ENCODE peak calls at places on chromosomes 11 and 22, in six cellular contexts. B is effector memory CD4-positive, alpha-beta T cell; Q is aorta; N is PC-9; T is SK-N-MC; S is suprapubic skin. X is an unnamed sample.

GRCh38 chr11:629237-629583 is 2.2 kb upstream of the SCT start:
- DNase-seq in S (no peak), N (no peak), B (no peak), T (no peak), Q (no peak), X (no peak)

GRCh38 chr22:47713880-47714452 is 951.5 kb downstream of the TBC1D22A start:
- DNase-seq in Q (no peak), T (no peak), B (no peak), N (no peak), S (no peak), X (no peak)

GRCh38 chr22:42340695-42341383 is 70.4 kb upstream of the TCF20 start:
- DNase-seq in B (no peak), Q (no peak), T (no peak), N (no peak), S (no peak), X (no peak)

GRCh38 chr11:57979532-57980079 is 44.1 kb upstream of the OR9Q1 start:
- DNase-seq in Q (no peak), S (no peak), B (no peak), T (no peak), N (no peak), X (no peak)

GRCh38 chr11:35785287-35786167 is 123.0 kb downstream of the TRIM44 start:
- DNase-seq in Q (no peak), S (no peak), B (no peak), T (no peak), N (no peak), X (no peak)

GRCh38 chr11:76602431-76602861 is 68.1 kb downstream of the LRRC32 start:
- DNase-seq in S (peak), B (no peak), Q (peak), T (no peak), N (no peak), X (no peak)

GRCh38 chr22:29268511-29269229 is 602 bp downstream of the EWSR1 start:
- DNase-seq in S (no peak), B (peak), Q (peak), N (peak), T (no peak), X (no peak)

GRCh38 chr22:38770257-38770949 is 14.6 kb upstream of the SUN2 start:
- DNase-seq in S (no peak), Q (no peak), N (no peak), B (no peak), T (no peak), X (no peak)

GRCh38 chr22:47107431-47107830 is 345.0 kb downstream of the TBC1D22A start:
- DNase-seq in T (no peak), N (no peak), Q (no peak), B (no peak), S (no peak), X (no peak)

GRCh38 chr11:37687130-37687529 is 1089.1 kb upstream of the RAG2 start:
- DNase-seq in B (no peak), T (no peak), N (no peak), Q (no peak), S (no peak), X (no peak)

GRCh38 chr11:35897019-35897418 is 46.8 kb upstream of the LDLRAD3 start:
- DNase-seq in B (no peak), N (no peak), S (no peak), T (no peak), Q (no peak), X (no peak)

GRCh38 chr11:70141490-70142014 is 61.5 kb upstream of the FADD start:
- DNase-seq in S (no peak), N (no peak), T (no peak), Q (no peak), B (no peak), X (no peak)

GRCh38 chr11:117931971-117932370 is 2.8 kb upstream of the TMPRSS13 start:
- DNase-seq in N (peak), B (no peak), Q (peak), T (no peak), S (no peak), X (no peak)

GRCh38 chr11:4095509-4096230 is 1.1 kb downstream of the RRM1 start:
- DNase-seq in B (no peak), S (no peak), N (no peak), Q (no peak), T (no peak), X (no peak)

GRCh38 chr11:13931356-13931755 is 31.2 kb upstream of the SPON1 start:
- DNase-seq in N (no peak), T (no peak), Q (no peak), S (no peak), B (no peak), X (no peak)

GRCh38 chr11:73760066-73760679 is 701 bp downstream of the RAB6A start:
- DNase-seq in B (no peak), Q (peak), N (peak), S (peak), T (no peak), X (no peak)

GRCh38 chr11:70104419-70104818 is 26.3 kb downstream of the ANO1 start:
- DNase-seq in Q (peak), S (no peak), T (no peak), N (no peak), B (no peak), X (no peak)

GRCh38 chr11:10856689-10857603 is 907 bp downstream of the ZBED5 start:
- DNase-seq in B (peak), S (peak), Q (no peak), N (peak), T (no peak), X (no peak)

GRCh38 chr22:20457506-20458240 is 20.0 kb upstream of the SCARF2 start:
- DNase-seq in S (no peak), N (no peak), T (no peak), Q (peak), B (no peak), X (no peak)

GRCh38 chr11:24592342-24592741 is 95.5 kb downstream of the LUZP2 start:
- DNase-seq in B (no peak), T (no peak), S (no peak), Q (no peak), N (no peak), X (no peak)

GRCh38 chr11:35420371-35420770 is 1.0 kb upstream of the SLC1A2 start:
- DNase-seq in B (no peak), N (no peak), T (no peak), Q (no peak), S (no peak), X (peak)

GRCh38 chr22:40498454-40499186 is 128.2 kb downstream of the SGSM3 start:
- DNase-seq in B (no peak), S (no peak), T (no peak), N (peak), Q (no peak), X (no peak)

GRCh38 chr11:6413791-6414231 is 5.1 kb downstream of the APBB1 start:
- DNase-seq in T (no peak), Q (no peak), S (no peak), N (no peak), B (no peak), X (no peak)

GRCh38 chr11:61256710-61257482 is 15.9 kb downstream of the PGA5 start:
- DNase-seq in S (no peak), B (no peak), N (no peak), T (no peak), Q (no peak), X (no peak)

GRCh38 chr11:131664246-131664645 is 293.8 kb downstream of the NTM start:
- DNase-seq in N (no peak), Q (no peak), T (no peak), B (no peak), S (no peak), X (no peak)
- H3K27ac ChIP-seq in N (no peak), Q (no peak), T (no peak), B (no peak), S (no peak), X (peak)

DNA sequence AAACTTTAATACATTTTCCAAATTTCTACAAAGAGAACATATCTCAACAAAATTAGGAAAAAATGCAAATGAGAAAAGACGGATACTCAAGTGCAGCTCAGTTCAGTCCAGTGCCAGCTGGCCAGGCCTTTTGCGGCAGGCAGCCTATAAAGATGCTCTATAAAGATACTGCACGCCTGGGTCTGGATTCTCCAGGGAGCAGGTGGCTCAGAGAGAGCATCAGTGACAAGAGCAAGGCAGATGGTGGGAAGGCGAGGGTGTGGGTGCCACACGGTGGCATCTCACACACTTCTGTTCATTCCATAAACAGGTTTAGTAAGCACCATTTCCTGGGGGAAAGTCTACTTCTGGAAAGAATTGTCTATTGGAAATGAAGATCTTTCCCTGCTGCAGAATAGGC is 18.1 kb upstream of the SCN3B start:
- DNase-seq in S (no peak), T (no peak), N (no peak), Q (no peak), B (no peak), X (no peak)
- H3K27ac ChIP-seq in S (no peak), T (no peak), N (no peak), Q (no peak), B (no peak), X (no peak)

GRCh38 chr11:31656051-31656450 is 146.5 kb downstream of the ELP4 start:
- DNase-seq in S (no peak), Q (no peak), T (no peak), B (no peak), N (no peak), X (no peak)
- H3K27ac ChIP-seq in S (no peak), Q (no peak), T (no peak), B (no peak), N (no peak), X (no peak)

GRCh38 chr22:30286813-30287625 is 2.3 kb downstream of the CASTOR1 start:
- DNase-seq in S (no peak), B (peak), T (no peak), Q (peak), N (peak), X (no peak)

GRCh38 chr22:30284172-30284571 is 5.1 kb downstream of the CASTOR1 start:
- DNase-seq in Q (no peak), S (no peak), T (no peak), B (no peak), N (no peak), X (no peak)

GRCh38 chr22:30286331-30286730 is 3.0 kb downstream of the CASTOR1 start:
- DNase-seq in Q (no peak), N (no peak), B (no peak), S (no peak), T (no peak), X (no peak)

GRCh38 chr22:30285846-30286200 is 3.5 kb downstream of the CASTOR1 start:
- DNase-seq in N (no peak), T (no peak), Q (no peak), S (no peak), B (no peak), X (no peak)

DNA sequence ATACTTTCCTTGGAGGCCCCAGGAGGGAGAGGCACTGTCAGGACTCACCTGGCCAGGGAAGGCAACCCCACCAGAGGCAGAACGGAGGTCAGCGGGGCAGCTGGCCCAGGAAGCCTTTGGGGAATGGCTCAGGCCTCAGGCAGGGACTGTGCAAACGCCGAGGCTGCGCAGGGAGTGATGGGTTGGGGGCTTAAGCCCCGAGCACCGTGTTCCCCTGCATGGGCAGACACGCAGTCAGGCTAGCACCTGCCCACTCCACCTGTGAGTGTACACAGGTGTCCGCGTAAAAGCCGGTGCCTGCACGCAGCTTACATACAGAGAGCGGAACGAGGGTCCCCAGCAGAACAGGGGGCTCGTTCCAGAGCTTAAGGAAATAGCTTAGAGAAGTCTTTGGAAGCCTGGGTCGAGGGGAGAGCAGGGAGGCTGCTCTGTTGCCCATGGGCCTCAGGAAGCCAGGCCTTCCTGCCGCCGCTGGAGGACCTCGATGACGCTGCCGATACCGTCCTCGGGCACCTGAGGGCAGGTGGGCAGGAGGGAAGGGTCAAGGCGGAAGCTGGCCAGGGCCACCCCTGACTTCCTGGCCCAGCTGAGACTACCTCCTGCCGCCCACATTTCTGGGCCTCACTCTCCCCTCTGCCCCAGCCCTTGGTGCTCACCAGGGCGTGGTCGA is 4.0 kb downstream of the CASTOR1 start:
- DNase-seq in T (no peak), B (no peak), S (no peak), N (no peak), Q (no peak), X (no peak)
- H3K27ac ChIP-seq in T (no peak), B (no peak), S (no peak), N (no peak), Q (no peak), X (no peak)

GRCh38 chr11:9253086-9253485 is 12.1 kb downstream of the DENND5A start:
- DNase-seq in T (no peak), Q (no peak), N (no peak), S (no peak), B (no peak), X (no peak)
- H3K27ac ChIP-seq in T (no peak), Q (no peak), N (no peak), S (no peak), B (no peak), X (peak)

DNA sequence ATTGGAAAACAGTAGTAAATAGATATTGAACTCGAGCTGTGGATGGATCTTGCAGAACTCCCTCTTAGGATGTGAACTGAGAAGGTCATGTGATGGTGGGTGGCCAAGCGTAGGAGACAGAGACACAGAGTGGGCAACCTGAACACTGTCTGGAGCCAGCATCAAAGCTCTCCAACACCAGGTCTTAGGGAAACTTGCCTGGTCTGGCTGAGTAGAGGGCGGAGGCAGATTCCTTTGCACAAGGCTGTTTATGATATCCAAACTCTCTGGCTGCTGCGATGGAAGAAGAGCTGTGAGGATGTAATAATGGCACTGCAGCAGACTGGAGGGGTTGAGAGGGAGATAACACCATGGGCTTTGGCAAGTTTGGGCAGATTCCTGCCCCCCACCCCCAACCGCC is 10.1 kb downstream of the NAV2 start:
- DNase-seq in S (no peak), B (no peak), N (no peak), Q (no peak), T (no peak), X (no peak)
- H3K27ac ChIP-seq in S (peak), B (peak), N (peak), Q (peak), T (no peak), X (peak)

DNA sequence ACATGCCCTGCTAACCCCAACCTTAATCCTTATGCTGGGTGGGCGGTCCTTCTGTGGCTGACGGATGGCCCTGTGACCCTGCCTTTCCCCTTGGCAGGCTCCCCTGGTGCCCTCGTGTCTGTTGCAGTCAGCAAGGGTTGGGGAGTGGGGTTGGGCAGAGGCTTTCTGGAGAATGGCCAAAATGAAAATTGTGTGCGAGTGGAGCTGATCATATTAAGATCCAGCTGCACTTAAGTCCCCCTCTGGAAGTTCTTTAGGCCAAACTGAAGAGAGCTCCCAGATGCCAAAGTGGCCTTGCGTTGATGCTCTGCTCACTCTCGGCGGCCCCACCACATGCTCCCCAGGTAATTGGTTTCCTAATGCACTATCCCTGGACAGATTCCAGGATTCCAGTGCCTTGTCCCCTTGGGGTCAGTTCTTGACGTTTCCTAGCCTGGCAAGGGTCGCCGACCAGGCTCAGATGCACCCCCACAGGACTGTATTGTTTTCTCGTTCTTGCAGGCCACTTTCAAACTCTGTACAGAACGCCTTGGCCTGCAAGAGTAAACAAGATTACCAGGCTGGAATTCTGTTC is 16.4 kb upstream of the C11orf96 start:
- DNase-seq in T (no peak), B (no peak), S (no peak), N (no peak), Q (no peak), X (no peak)
- H3K27ac ChIP-seq in T (no peak), B (no peak), S (no peak), N (no peak), Q (peak), X (no peak)

GRCh38 chr11:114301927-114302326 is 5.7 kb downstream of the NNMT start:
- DNase-seq in Q (no peak), S (no peak), N (no peak), B (no peak), T (no peak), X (no peak)
- H3K27ac ChIP-seq in Q (no peak), S (no peak), N (no peak), B (no peak), T (no peak), X (no peak)

GRCh38 chr22:18066181-18066859 is 11.5 kb upstream of the PEX26 start:
- DNase-seq in Q (no peak), N (no peak), S (no peak), T (no peak), B (no peak), X (no peak)

GRCh38 chr22:18065256-18065655 is 12.5 kb upstream of the PEX26 start:
- DNase-seq in N (peak), T (no peak), Q (no peak), S (no peak), B (no peak), X (no peak)

GRCh38 chr22:18067548-18068341 is 10.0 kb upstream of the PEX26 start:
- DNase-seq in N (no peak), T (no peak), S (no peak), B (no peak), Q (peak), X (no peak)

GRCh38 chr22:18068381-18068988 is 9.3 kb upstream of the PEX26 start:
- DNase-seq in B (no peak), T (no peak), S (no peak), Q (peak), N (no peak), X (no peak)

DNA sequence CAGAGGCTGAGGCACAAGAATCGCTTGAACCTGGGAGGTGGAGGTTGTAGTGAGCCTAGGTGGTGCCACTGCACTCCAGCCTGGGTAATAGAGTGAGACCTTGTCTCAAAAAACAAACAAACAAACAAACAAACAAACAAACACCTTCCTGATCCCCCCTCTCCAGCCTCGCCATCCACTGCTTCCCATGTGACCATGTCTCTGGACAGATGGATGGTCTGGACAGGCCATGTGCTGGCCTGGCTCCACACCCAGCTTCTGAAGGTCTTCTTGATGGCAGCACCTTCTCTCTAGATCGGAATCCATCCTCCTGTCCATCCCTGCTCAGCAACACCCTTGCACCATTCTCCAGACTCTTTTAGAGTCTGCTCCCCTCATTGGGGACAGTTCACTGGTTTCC is 10.7 kb upstream of the PEX26 start:
- DNase-seq in T (no peak), S (no peak), N (no peak), B (no peak), Q (peak), X (no peak)
- H3K27ac ChIP-seq in T (no peak), S (no peak), N (no peak), B (no peak), Q (peak), X (no peak)

GRCh38 chr11:68932933-68933577 is 29.4 kb downstream of the IGHMBP2 start:
- DNase-seq in T (no peak), N (no peak), Q (no peak), B (no peak), S (no peak), X (no peak)
- H3K27ac ChIP-seq in T (no peak), N (no peak), Q (no peak), B (no peak), S (no peak), X (no peak)